ENCODE peak calls at places on chromosome X, in eight cellular contexts. K, Y, J, X, P, Q, T and H are unnamed samples.

GRCh38 chrX:142184756-142185602 is 20.1 kb downstream of the MAGEC2 start:
- ATAC-seq in K (no peak), Y (no peak), J (no peak), X (no peak), P (no peak), Q (no peak), T (no peak), H (no peak)

GRCh38 chrX:133983243-133983973 is 2.0 kb downstream of the GPC3 start:
- ATAC-seq in K (no peak), Y (no peak), J (no peak), X (no peak), P (no peak), Q (no peak), T (no peak), H (no peak)

GRCh38 chrX:724256-724655 is 93.7 kb downstream of the SHOX start:
- ATAC-seq in K (no peak), Y (no peak), J (peak), X (no peak), P (no peak), Q (no peak), T (no peak), H (no peak)

GRCh38 chrX:44003975-44004374 is 30.8 kb upstream of the NDP start:
- ATAC-seq in K (peak), Y (no peak), J (no peak), X (no peak), P (no peak), Q (peak), T (no peak), H (no peak)

GRCh38 chrX:73068467-73069364 is 10.6 kb downstream of the PABPC1L2A start:
- ATAC-seq in K (no peak), Y (no peak), J (no peak), X (no peak), P (no peak), Q (no peak), T (no peak), H (no peak)

GRCh38 chrX:3227526-3227925 is 118.9 kb downstream of the MXRA5 start:
- ATAC-seq in K (no peak), Y (no peak), J (no peak), X (no peak), P (no peak), Q (no peak), T (no peak), H (no peak)

GRCh38 chrX:41108007-41108683 is 22.9 kb downstream of the USP9X start:
- ATAC-seq in K (no peak), Y (no peak), J (peak), X (no peak), P (no peak), Q (no peak), T (no peak), H (no peak)

GRCh38 chrX:55135171-55135570 is 46.4 kb downstream of the PAGE2 start:
- ATAC-seq in K (peak), Y (peak), J (no peak), X (no peak), P (no peak), Q (no peak), T (no peak), H (no peak)

GRCh38 chrX:48998391-48998790 is 3.7 kb downstream of the GRIPAP1 start:
- ATAC-seq in K (no peak), Y (peak), J (no peak), X (no peak), P (no peak), Q (no peak), T (no peak), H (no peak)

GRCh38 chrX:1909419-1910206 is 294.8 kb downstream of the ASMT start:
- ATAC-seq in K (no peak), Y (no peak), J (no peak), X (no peak), P (no peak), Q (no peak), T (no peak), H (no peak)

GRCh38 chrX:105526431-105526830 is 295.9 kb upstream of the NRK start:
- ATAC-seq in K (peak), Y (no peak), J (no peak), X (no peak), P (no peak), Q (no peak), T (no peak), H (no peak)

GRCh38 chrX:10633722-10634121 is 13.3 kb upstream of the MID1 start:
- ATAC-seq in K (peak), Y (no peak), J (no peak), X (no peak), P (no peak), Q (peak), T (peak), H (peak)

GRCh38 chrX:15530318-15530717 is 29.7 kb downstream of the BMX start:
- ATAC-seq in K (no peak), Y (no peak), J (no peak), X (no peak), P (no peak), Q (no peak), T (no peak), H (no peak)

GRCh38 chrX:24426340-24426913 is 38.7 kb upstream of the PDK3 start:
- ATAC-seq in K (no peak), Y (peak), J (peak), X (peak), P (no peak), Q (no peak), T (no peak), H (no peak)

GRCh38 chrX:37753384-37753783 is 26.5 kb upstream of the CYBB start:
- ATAC-seq in K (no peak), Y (no peak), J (no peak), X (peak), P (no peak), Q (peak), T (no peak), H (no peak)

GRCh38 chrX:47217121-47217851 is 1.2 kb upstream of the CDK16 start:
- ATAC-seq in K (no peak), Y (peak), J (peak), X (no peak), P (peak), Q (peak), T (peak), H (peak)

GRCh38 chrX:120244395-120244734 is 6.2 kb upstream of the ZBTB33 start:
- ATAC-seq in K (no peak), Y (peak), J (peak), X (no peak), P (no peak), Q (peak), T (no peak), H (peak)

GRCh38 chrX:115031989-115032388 is 14.6 kb upstream of the IL13RA2 start:
- ATAC-seq in K (no peak), Y (no peak), J (no peak), X (no peak), P (no peak), Q (no peak), T (no peak), H (no peak)

GRCh38 chrX:136866337-136867095 is 14.0 kb downstream of the RBMX start:
- ATAC-seq in K (peak), Y (peak), J (no peak), X (no peak), P (peak), Q (no peak), T (no peak), H (peak)

GRCh38 chrX:118570209-118570608 is 74.6 kb downstream of the DOCK11 start:
- ATAC-seq in K (no peak), Y (no peak), J (peak), X (no peak), P (no peak), Q (no peak), T (no peak), H (no peak)

GRCh38 chrX:154720067-154720466 is 30.8 kb downstream of the GAB3 start:
- ATAC-seq in K (no peak), Y (no peak), J (no peak), X (no peak), P (no peak), Q (no peak), T (no peak), H (no peak)

GRCh38 chrX:9882669-9883446 is 84.3 kb upstream of the CLDN34 start:
- ATAC-seq in K (peak), Y (no peak), J (no peak), X (no peak), P (no peak), Q (no peak), T (no peak), H (no peak)

GRCh38 chrX:46796574-46797191 is 37.8 kb upstream of the SLC9A7 start:
- ATAC-seq in K (peak), Y (peak), J (peak), X (no peak), P (peak), Q (peak), T (peak), H (peak)

GRCh38 chrX:129540068-129540653 is at the start of gene OCRL:
- ATAC-seq in K (peak), Y (peak), J (peak), X (peak), P (peak), Q (peak), T (peak), H (peak)

GRCh38 chrX:10656214-10656613 is 35.8 kb upstream of the MID1 start:
- ATAC-seq in K (no peak), Y (no peak), J (no peak), X (no peak), P (no peak), Q (no peak), T (no peak), H (no peak)

GRCh38 chrX:119374736-119375135 is 24.4 kb upstream of the SLC25A43 start:
- ATAC-seq in K (no peak), Y (no peak), J (no peak), X (no peak), P (no peak), Q (no peak), T (no peak), H (no peak)

GRCh38 chrX:45172890-45173289 is 27.8 kb downstream of the DIPK2B start:
- ATAC-seq in K (no peak), Y (no peak), J (peak), X (no peak), P (no peak), Q (peak), T (no peak), H (no peak)